ENCODE peak calls at places on chromosomes 6 and 20, in four cellular contexts. R is A549, S is SK-N-SH, K is HepG2. C is an unnamed sample.

GRCh38 chr6:120869397-120869796 is 464.9 kb downstream of the TBC1D32 start:
- DNase-seq in R (no peak), S (no peak), K (no peak), C (no peak)

GRCh38 chr6:159398633-159399032 is 229.4 kb downstream of the FNDC1 start:
- DNase-seq in R (no peak), S (no peak), K (no peak), C (no peak)

GRCh38 chr6:163985710-163986109 is 571.2 kb downstream of the QKI start:
- DNase-seq in R (no peak), S (no peak), K (no peak), C (no peak)

GRCh38 chr6:107108201-107108890 is 7.0 kb downstream of the BEND3 start:
- DNase-seq in R (no peak), S (no peak), K (no peak), C (no peak)

GRCh38 chr6:27178860-27179259 is 68.6 kb upstream of the PRSS16 start:
- DNase-seq in R (no peak), S (no peak), K (no peak), C (no peak)

GRCh38 chr6:30325150-30325872 is 1.4 kb upstream of the TRIM39 start:
- DNase-seq in R (peak), S (peak), K (peak), C (peak)

GRCh38 chr6:74731204-74731603 is 474.6 kb downstream of the COL12A1 start:
- DNase-seq in R (no peak), S (no peak), K (no peak), C (no peak)

GRCh38 chr20:10221022-10221421 is 2.4 kb downstream of the SNAP25 start:
- DNase-seq in R (no peak), S (no peak), K (no peak), C (no peak)

GRCh38 chr6:85675030-85675819 is 32.5 kb upstream of the SYNCRIP start:
- DNase-seq in R (peak), S (no peak), K (no peak), C (no peak)

GRCh38 chr6:156455847-156456246 is 321.3 kb upstream of the ARID1B start:
- DNase-seq in R (no peak), S (no peak), K (no peak), C (no peak)

GRCh38 chr20:51760905-51761544 is 7.2 kb downstream of the ATP9A start:
- DNase-seq in R (peak), S (no peak), K (peak), C (no peak)

GRCh38 chr6:157099912-157100593 is 223.3 kb downstream of the TMEM242 start:
- DNase-seq in R (no peak), S (no peak), K (no peak), C (peak)

GRCh38 chr6:169384291-169384690 is 130.6 kb upstream of the THBS2 start:
- DNase-seq in R (no peak), S (no peak), K (no peak), C (no peak)

GRCh38 chr20:11949711-11950110 is 32.0 kb downstream of the BTBD3 start:
- DNase-seq in R (no peak), S (no peak), K (no peak), C (no peak)

GRCh38 chr6:16562498-16562897 is 198.8 kb downstream of the ATXN1 start:
- DNase-seq in R (no peak), S (no peak), K (no peak), C (no peak)

GRCh38 chr6:141965016-141965545 is 167.6 kb upstream of the GJE1 start:
- DNase-seq in R (no peak), S (no peak), K (no peak), C (no peak)
- TF ChIP-seq PBX3 in R (no peak), S (no peak), K (no peak), C (no peak)

GRCh38 chr6:43503443-43503842 is 6.7 kb downstream of the LRRC73 start:
- DNase-seq in R (no peak), S (no peak), K (no peak), C (no peak)

GRCh38 chr6:43500921-43501320 is 9.2 kb downstream of the LRRC73 start:
- DNase-seq in R (no peak), S (no peak), K (no peak), C (no peak)

GRCh38 chr6:43505718-43506117 is 4.4 kb downstream of the LRRC73 start:
- DNase-seq in R (no peak), S (no peak), K (no peak), C (no peak)

GRCh38 chr6:43504756-43505593 is 5.2 kb downstream of the LRRC73 start:
- DNase-seq in R (no peak), S (no peak), K (no peak), C (no peak)

DNA sequence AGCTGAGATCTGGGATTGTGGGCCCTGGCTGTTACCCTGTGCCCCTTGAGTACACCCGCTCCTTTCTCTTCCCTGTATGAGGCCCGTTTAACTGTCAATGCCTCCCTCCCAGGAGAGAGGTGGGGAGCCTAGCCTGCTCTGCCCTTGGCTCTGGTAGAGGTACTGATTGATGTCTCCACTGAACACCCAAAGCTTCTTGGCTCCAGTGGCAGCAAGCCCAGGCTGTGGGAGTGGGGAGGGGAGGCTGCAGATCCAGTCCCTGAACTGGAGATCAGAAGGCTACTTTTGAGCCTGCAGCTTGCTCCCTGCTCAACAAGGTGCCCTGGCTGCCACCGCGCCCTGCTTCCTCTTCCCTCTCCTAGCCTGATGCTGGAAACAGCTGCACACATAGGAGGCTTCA is 7.5 kb downstream of the LRRC73 start:
- DNase-seq in R (no peak), S (no peak), K (no peak), C (no peak)
- TF ChIP-seq PBX3 in R (no peak), S (no peak), K (no peak), C (no peak)

GRCh38 chr6:53721766-53722165 is 56.2 kb upstream of the KLHL31 start:
- DNase-seq in R (no peak), S (no peak), K (no peak), C (no peak)

GRCh38 chr6:53717571-53717970 is 52.0 kb upstream of the KLHL31 start:
- DNase-seq in R (no peak), S (no peak), K (no peak), C (no peak)

GRCh38 chr6:53715434-53715833 is 49.9 kb upstream of the KLHL31 start:
- DNase-seq in R (no peak), S (no peak), K (no peak), C (no peak)

GRCh38 chr6:53714888-53715287 is 49.3 kb upstream of the KLHL31 start:
- DNase-seq in R (no peak), S (no peak), K (peak), C (no peak)

DNA sequence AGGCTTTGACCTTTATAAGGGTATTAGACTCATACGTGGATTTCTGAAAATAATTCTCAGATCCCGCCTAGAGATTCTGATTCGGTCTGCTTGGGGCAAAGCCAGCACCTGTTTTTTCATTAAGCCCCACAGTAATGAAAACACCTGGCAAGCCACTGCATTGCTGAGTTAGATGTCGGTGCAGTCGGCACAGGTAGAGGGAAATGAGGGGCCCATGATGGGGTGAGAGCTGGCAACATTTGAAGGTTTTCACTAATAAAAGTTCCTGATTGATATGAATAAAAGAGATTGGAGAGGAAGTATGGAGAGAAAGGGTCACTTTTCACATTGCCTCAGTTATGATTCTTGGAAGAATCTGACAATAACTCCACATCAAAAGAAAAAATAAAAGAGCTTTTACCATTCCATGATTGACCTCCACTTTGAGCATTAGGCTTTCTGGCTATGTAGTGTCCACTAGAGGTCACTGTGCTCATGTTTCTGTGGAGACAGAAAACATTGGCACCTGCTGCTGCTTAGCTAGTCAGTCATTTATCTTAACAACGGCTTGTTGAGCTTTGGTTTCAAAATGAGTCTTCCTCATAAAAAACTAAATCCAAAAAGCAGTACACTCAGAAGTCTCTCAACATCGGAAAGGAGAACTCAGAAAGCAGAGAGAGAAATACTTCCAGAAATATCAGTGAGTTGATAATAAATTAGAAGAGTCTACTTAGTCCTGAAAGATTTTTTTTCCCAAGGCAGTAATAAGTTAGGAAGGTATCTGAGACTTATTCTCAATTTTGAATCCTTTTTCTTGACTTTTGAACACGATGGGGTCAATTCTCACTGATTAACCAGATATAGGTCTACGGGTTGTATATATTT is 53.3 kb upstream of the KLHL31 start:
- DNase-seq in R (peak), S (peak), K (peak), C (peak)
- TF ChIP-seq PBX3 in R (no peak), S (no peak), K (no peak), C (peak)

DNA sequence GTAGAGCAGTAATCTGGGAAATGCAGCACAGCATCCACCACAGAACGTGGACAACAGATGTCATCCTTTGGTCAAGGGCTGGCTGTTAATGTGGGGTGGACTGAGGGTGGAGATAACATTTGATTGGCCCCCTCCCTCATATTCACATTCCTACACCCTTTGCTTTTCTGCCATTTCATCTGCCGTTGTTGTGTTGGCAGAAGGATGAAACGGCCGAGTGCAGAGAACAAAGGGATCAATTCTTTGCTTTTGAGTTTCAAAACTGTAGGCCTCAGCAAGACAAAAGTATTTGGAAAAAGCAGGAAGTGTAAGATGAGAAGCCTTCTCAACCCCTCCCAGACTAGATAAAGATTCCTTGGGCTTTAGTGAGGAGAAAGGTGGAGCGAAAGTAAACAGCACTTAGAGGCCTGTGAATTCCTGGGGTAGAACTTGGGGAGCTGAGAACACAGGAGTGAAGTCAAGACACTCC is 74.2 kb upstream of the PHIP start:
- DNase-seq in R (peak), S (no peak), K (peak), C (no peak)
- TF ChIP-seq PBX3 in R (no peak), S (no peak), K (no peak), C (no peak)

GRCh38 chr6:65189344-65189743 is 517.7 kb downstream of the EYS start:
- DNase-seq in R (no peak), S (no peak), K (no peak), C (no peak)
- TF ChIP-seq PBX3 in R (no peak), S (no peak), K (no peak), C (no peak)

C was measured in GM12878.